ENCODE peak calls at places on chromosomes 13 and 19, in five cellular contexts. R is RKO; Y is progenitor cell of endocrine pancreas; X is stimulated activated CD4-positive, alpha-beta T cell treated with anti-CD3 and anti-CD28 coated beads, Interleukin-2, amount 100 ng/mL, for 24 hours; U is CD4-positive, alpha-beta T cell. Z is an unnamed sample.

GRCh38 chr19:43662487-43662886 is 7.5 kb downstream of the PLAUR start:
- DNase-seq in U (no peak), Y (no peak), X (no peak), R (no peak), Z (peak)

GRCh38 chr13:30520571-30520970 is 54.8 kb upstream of the HMGB1 start:
- DNase-seq in U (no peak), R (peak), X (no peak), Y (no peak), Z (peak)

GRCh38 chr13:30698488-30699005 is 36.8 kb upstream of the ALOX5AP start:
- DNase-seq in R (no peak), Y (no peak), X (no peak), U (no peak), Z (no peak)

GRCh38 chr13:113975416-113975815 is 1.5 kb upstream of the C13orf46 start:
- DNase-seq in U (no peak), R (no peak), Y (no peak), X (no peak), Z (no peak)

GRCh38 chr13:24185591-24186232 is 25.2 kb downstream of the SPATA13 start:
- DNase-seq in R (no peak), Y (no peak), U (no peak), X (no peak), Z (no peak)

GRCh38 chr19:35639321-35639639 is 2.3 kb upstream of the ETV2 start:
- DNase-seq in U (no peak), R (no peak), X (no peak), Y (no peak), Z (no peak)

GRCh38 chr13:79782541-79783216 is 301.7 kb downstream of the NDFIP2 start:
- DNase-seq in R (no peak), U (no peak), Y (peak), X (no peak), Z (peak)

GRCh38 chr13:21476893-21477472 is 17.9 kb upstream of the ZDHHC20 start:
- DNase-seq in X (peak), U (peak), R (peak), Y (peak), Z (peak)

GRCh38 chr19:10353793-10354391 is 14.5 kb upstream of the ICAM3 start:
- DNase-seq in R (peak), U (no peak), Y (peak), X (peak), Z (peak)

GRCh38 chr13:96229356-96229755 is 139.4 kb downstream of the HS6ST3 start:
- DNase-seq in R (peak), U (no peak), X (no peak), Y (no peak), Z (peak)

GRCh38 chr19:16893686-16893990 is 4.8 kb downstream of the F2RL3 start:
- DNase-seq in R (no peak), X (no peak), U (no peak), Y (no peak), Z (no peak)